ENCODE peak calls at places on chromosomes 16 and 17, in four cellular contexts. One of them, this sample, is unnamed.

GRCh38 chr17:55210292-55210691 is 54.5 kb upstream of the HLF start:
- DNase-seq in tibial nerve: no peak
- DNase-seq in transverse colon: no peak
- DNase-seq in upper lobe of left lung: no peak
- DNase-seq in this sample: no peak

GRCh38 chr16:57304169-57305061 is 19.9 kb upstream of the PLLP start:
- DNase-seq in upper lobe of left lung: no peak
- DNase-seq in tibial nerve: no peak
- DNase-seq in transverse colon: peak
- DNase-seq in this sample: peak

GRCh38 chr17:64001091-64001579 is 3.0 kb downstream of the PRR29 start:
- DNase-seq in tibial nerve: no peak
- DNase-seq in transverse colon: no peak
- DNase-seq in upper lobe of left lung: no peak
- DNase-seq in this sample: peak

GRCh38 chr16:27377666-27378485 is 24.1 kb upstream of the IL21R start:
- DNase-seq in tibial nerve: no peak
- DNase-seq in transverse colon: no peak
- DNase-seq in upper lobe of left lung: no peak
- DNase-seq in this sample: no peak

GRCh38 chr16:16171332-16171919 is 51.9 kb downstream of the ABCC6 start:
- DNase-seq in upper lobe of left lung: no peak
- DNase-seq in tibial nerve: no peak
- DNase-seq in transverse colon: no peak
- DNase-seq in this sample: no peak

GRCh38 chr17:45355087-45355486 is 38.3 kb upstream of the MAP3K14 start:
- DNase-seq in tibial nerve: no peak
- DNase-seq in upper lobe of left lung: no peak
- DNase-seq in transverse colon: no peak
- DNase-seq in this sample: peak

GRCh38 chr17:20922128-20922670 is 120.6 kb downstream of the USP22 start:
- DNase-seq in tibial nerve: no peak
- DNase-seq in upper lobe of left lung: no peak
- DNase-seq in transverse colon: no peak
- DNase-seq in this sample: no peak

GRCh38 chr16:51149251-51149661 is 1.8 kb downstream of the SALL1 start:
- DNase-seq in tibial nerve: no peak
- DNase-seq in transverse colon: no peak
- DNase-seq in upper lobe of left lung: no peak
- DNase-seq in this sample: no peak

GRCh38 chr17:77106874-77107358 is 33.9 kb upstream of the SEC14L1 start:
- DNase-seq in transverse colon: no peak
- DNase-seq in tibial nerve: no peak
- DNase-seq in upper lobe of left lung: no peak
- DNase-seq in this sample: no peak

GRCh38 chr16:56257260-56257659 is 66.0 kb downstream of the GNAO1 start:
- DNase-seq in upper lobe of left lung: no peak
- DNase-seq in tibial nerve: peak
- DNase-seq in transverse colon: peak
- DNase-seq in this sample: peak
- TF ChIP-seq EP300 in upper lobe of left lung: no peak
- TF ChIP-seq EP300 in tibial nerve: no peak
- TF ChIP-seq EP300 in transverse colon: no peak
- TF ChIP-seq EP300 in this sample: no peak

DNA sequence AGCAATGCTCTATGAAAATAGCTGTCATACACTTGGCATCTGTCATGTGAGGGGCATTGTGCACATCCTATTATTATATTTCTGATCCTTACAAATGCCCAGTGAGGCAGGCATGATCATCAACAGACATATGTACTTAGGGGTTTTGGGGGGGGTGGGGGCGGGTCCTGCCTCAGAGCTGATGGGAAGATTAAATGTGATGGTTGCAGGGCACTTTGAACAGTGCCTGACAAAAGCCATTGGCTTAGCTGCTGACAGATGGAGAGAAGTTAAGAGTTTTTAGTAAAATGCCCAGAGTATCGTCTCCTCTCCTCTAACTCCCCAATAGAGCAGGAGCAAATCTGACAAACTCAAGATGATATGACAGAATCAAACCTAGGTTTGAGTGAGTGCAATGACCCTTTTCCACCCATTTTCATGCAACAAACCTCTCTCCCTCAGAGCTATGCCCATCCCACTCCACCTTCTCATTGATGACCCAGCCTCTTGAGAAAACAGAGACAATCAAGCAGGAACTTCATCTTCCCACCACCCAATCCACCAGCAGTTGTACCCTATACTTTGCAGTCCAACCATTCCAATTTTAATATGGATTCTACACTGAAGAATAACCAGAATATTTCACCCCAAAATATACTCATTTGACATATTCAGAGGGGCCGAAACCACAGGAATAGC is 4.8 kb downstream of the KLHL11 start:
- DNase-seq in upper lobe of left lung: no peak
- DNase-seq in transverse colon: no peak
- DNase-seq in tibial nerve: no peak
- DNase-seq in this sample: no peak
- TF ChIP-seq EP300 in upper lobe of left lung: no peak
- TF ChIP-seq EP300 in transverse colon: no peak
- TF ChIP-seq EP300 in tibial nerve: no peak
- TF ChIP-seq EP300 in this sample: no peak

GRCh38 chr16:55434000-55434399 is 45.0 kb upstream of the MMP2 start:
- DNase-seq in upper lobe of left lung: no peak
- DNase-seq in transverse colon: no peak
- DNase-seq in tibial nerve: no peak
- DNase-seq in this sample: no peak

GRCh38 chr16:55439101-55439690 is 39.8 kb upstream of the MMP2 start:
- DNase-seq in tibial nerve: no peak
- DNase-seq in transverse colon: no peak
- DNase-seq in upper lobe of left lung: no peak
- DNase-seq in this sample: no peak

GRCh38 chr16:55436587-55436986 is 42.4 kb upstream of the MMP2 start:
- DNase-seq in tibial nerve: no peak
- DNase-seq in transverse colon: no peak
- DNase-seq in upper lobe of left lung: no peak
- DNase-seq in this sample: no peak

GRCh38 chr16:55435387-55435786 is 43.6 kb upstream of the MMP2 start:
- DNase-seq in transverse colon: no peak
- DNase-seq in upper lobe of left lung: no peak
- DNase-seq in tibial nerve: no peak
- DNase-seq in this sample: no peak

GRCh38 chr16:55437627-55438026 is 41.4 kb upstream of the MMP2 start:
- DNase-seq in tibial nerve: peak
- DNase-seq in upper lobe of left lung: no peak
- DNase-seq in transverse colon: no peak
- DNase-seq in this sample: no peak
- TF ChIP-seq EP300 in tibial nerve: peak
- TF ChIP-seq EP300 in upper lobe of left lung: peak
- TF ChIP-seq EP300 in transverse colon: no peak
- TF ChIP-seq EP300 in this sample: no peak

GRCh38 chr17:78325076-78325712 is 34.7 kb downstream of the SOCS3 start:
- DNase-seq in tibial nerve: no peak
- DNase-seq in transverse colon: peak
- DNase-seq in upper lobe of left lung: peak
- DNase-seq in this sample: peak

GRCh38 chr17:78329263-78330059 is 30.4 kb downstream of the SOCS3 start:
- DNase-seq in upper lobe of left lung: peak
- DNase-seq in transverse colon: no peak
- DNase-seq in tibial nerve: no peak
- DNase-seq in this sample: no peak

GRCh38 chr17:78324391-78325075 is 35.3 kb downstream of the SOCS3 start:
- DNase-seq in tibial nerve: peak
- DNase-seq in upper lobe of left lung: peak
- DNase-seq in transverse colon: peak
- DNase-seq in this sample: peak

GRCh38 chr17:78330570-78331224 is 29.2 kb downstream of the SOCS3 start:
- DNase-seq in transverse colon: peak
- DNase-seq in upper lobe of left lung: no peak
- DNase-seq in tibial nerve: no peak
- DNase-seq in this sample: no peak

DNA sequence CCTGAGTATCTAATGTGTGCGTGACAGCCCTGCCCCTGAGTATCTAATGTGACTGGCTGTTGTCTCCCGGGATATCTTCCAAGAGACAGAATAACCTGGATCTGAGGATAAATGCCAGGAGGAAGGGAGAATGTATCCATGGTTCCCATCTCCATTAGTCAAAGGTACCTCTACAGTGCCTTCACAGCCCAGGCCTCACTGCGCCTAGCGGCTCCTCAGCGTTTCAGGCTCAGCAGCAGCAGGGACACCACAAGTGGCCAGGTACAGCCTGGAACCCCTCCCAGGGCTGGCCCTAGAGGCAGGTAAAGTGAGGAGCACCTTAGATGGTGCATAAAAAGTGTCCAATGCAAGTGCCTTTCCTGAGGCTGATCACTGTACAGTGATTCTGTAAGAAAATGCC is 32.0 kb downstream of the SOCS3 start:
- DNase-seq in transverse colon: no peak
- DNase-seq in upper lobe of left lung: no peak
- DNase-seq in tibial nerve: no peak
- DNase-seq in this sample: no peak
- TF ChIP-seq EP300 in transverse colon: no peak
- TF ChIP-seq EP300 in upper lobe of left lung: no peak
- TF ChIP-seq EP300 in tibial nerve: no peak
- TF ChIP-seq EP300 in this sample: no peak

GRCh38 chr17:71679832-71680231 is 441.0 kb upstream of the SOX9 start:
- DNase-seq in upper lobe of left lung: no peak
- DNase-seq in tibial nerve: no peak
- DNase-seq in transverse colon: no peak
- DNase-seq in this sample: no peak

GRCh38 chr17:71677444-71677843 is 443.4 kb upstream of the SOX9 start:
- DNase-seq in upper lobe of left lung: no peak
- DNase-seq in tibial nerve: no peak
- DNase-seq in transverse colon: no peak
- DNase-seq in this sample: no peak

GRCh38 chr17:71682174-71682494 is 438.7 kb upstream of the SOX9 start:
- DNase-seq in transverse colon: no peak
- DNase-seq in upper lobe of left lung: no peak
- DNase-seq in tibial nerve: no peak
- DNase-seq in this sample: no peak

DNA sequence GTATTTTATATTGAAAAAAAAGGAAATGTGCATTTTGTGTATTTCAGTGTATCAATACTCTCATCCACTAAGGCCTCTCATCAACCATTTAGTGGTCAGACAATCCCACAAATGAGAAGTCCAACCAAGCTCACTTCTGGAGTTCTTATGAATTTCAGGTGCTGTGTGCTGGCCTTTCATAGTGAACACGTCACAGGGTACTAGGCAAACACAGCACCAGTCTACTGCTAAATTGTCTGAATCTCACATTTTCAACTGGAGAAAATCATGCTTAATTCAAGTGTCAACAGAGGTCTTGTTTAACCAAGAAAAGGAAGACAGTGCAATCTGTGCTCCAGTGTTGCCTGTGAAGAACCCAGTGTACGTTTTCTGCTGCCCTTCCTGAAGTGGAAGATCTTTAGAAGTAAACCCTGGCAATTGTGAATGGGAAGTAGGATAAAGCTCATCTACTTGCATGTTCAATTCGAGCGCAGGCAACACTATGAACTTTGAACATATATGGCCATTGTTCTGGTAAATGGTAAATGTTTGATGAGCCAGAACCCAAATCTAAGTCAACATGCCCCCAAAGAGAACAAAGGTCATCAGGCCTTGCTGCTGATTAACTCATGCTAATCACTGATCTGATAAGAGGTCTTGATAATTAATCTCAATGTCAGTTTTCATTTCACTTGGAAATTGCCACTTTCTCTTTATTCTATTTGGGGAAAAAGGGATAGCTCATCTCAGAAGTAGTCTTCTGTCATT is 439.2 kb upstream of the SOX9 start:
- DNase-seq in tibial nerve: no peak
- DNase-seq in transverse colon: peak
- DNase-seq in upper lobe of left lung: no peak
- DNase-seq in this sample: no peak
- TF ChIP-seq EP300 in tibial nerve: no peak
- TF ChIP-seq EP300 in transverse colon: no peak
- TF ChIP-seq EP300 in upper lobe of left lung: no peak
- TF ChIP-seq EP300 in this sample: no peak

GRCh38 chr17:31579265-31579664 is 187.8 kb downstream of the RAB11FIP4 start:
- DNase-seq in tibial nerve: no peak
- DNase-seq in transverse colon: no peak
- DNase-seq in upper lobe of left lung: no peak
- DNase-seq in this sample: no peak
- TF ChIP-seq EP300 in tibial nerve: no peak
- TF ChIP-seq EP300 in transverse colon: no peak
- TF ChIP-seq EP300 in upper lobe of left lung: no peak
- TF ChIP-seq EP300 in this sample: no peak

DNA sequence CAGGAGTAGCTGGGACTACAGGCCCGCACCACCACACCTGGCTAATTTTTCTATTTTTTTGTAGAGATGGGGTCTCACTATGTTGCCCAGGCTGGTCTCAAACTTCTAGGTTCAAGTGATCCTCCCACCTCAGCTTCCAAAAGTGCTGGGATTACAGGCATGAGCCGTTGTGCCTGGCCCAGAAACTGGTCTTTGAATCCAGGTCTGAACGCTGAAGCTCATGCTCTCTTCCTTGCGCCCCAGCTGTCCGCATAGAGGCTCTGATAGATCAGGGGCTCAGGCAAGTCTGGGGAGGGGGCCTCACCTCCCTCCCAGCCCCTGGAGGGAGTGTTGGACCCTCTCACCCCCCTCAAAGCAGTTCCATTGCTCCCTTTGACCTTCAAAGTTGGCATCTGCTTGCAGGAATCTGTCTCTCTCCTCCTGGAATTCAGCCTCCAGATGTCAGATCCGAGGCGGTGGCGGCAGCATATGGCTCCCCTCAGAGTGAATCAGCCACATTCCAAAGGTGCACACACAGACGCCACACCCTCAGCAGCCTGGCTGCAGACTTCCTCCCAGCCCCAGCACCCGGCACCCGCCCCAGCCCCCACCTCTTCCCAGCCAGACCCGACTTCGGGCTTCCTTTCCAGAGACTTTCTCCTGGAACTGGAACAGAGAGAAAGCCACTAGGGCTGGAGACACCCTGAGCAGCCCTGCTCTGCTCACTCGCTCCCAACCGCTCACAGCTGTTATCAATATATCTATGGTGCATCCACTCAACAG is 16.9 kb upstream of the GLIS2 start:
- DNase-seq in upper lobe of left lung: peak
- DNase-seq in transverse colon: peak
- DNase-seq in tibial nerve: no peak
- DNase-seq in this sample: peak
- TF ChIP-seq EP300 in upper lobe of left lung: no peak
- TF ChIP-seq EP300 in transverse colon: no peak
- TF ChIP-seq EP300 in tibial nerve: no peak
- TF ChIP-seq EP300 in this sample: no peak